ENCODE peak calls at places on chromosomes 4 and X, in six cellular contexts. A, P, B, Y, N and E are unnamed samples.

GRCh38 chr4:13537832-13538177 is 6.5 kb downstream of the NKX3-2 start:
- DNase-seq in P (no peak), Y (no peak), B (no peak), A (peak; percentile 6), N (no peak), E (no peak)

GRCh38 chr4:166252487-166253402 is 379.7 kb downstream of the TLL1 start:
- DNase-seq in N (peak; percentile 10), B (peak; percentile 38), A (peak; percentile 5), Y (no peak), P (no peak), E (peak; percentile 34)

GRCh38 chr4:85302193-85302736 is 172.7 kb upstream of the ARHGAP24 start:
- DNase-seq in P (no peak), B (no peak), Y (no peak), A (no peak), N (no peak), E (no peak)

GRCh38 chrX:107730991-107731766 is 44.4 kb downstream of the TSC22D3 start:
- DNase-seq in N (no peak), P (no peak), Y (no peak), A (no peak), B (no peak), E (peak; percentile 57)

GRCh38 chr4:152728343-152728742 is 48.5 kb upstream of the TMEM154 start:
- DNase-seq in Y (no peak), B (no peak), A (no peak), N (no peak), P (no peak), E (no peak)

GRCh38 chrX:19085975-19086772 is 36.1 kb downstream of the ADGRG2 start:
- DNase-seq in B (no peak), P (no peak), N (no peak), A (no peak), Y (no peak), E (no peak)

GRCh38 chr4:146243141-146243882 is 29.0 kb downstream of the REELD1 start:
- DNase-seq in P (no peak), B (peak; percentile 84), A (peak; percentile 68), N (no peak), Y (peak; percentile 36), E (peak; percentile 37)

GRCh38 chr4:19327364-19327763 is 924.3 kb upstream of the SLIT2 start:
- DNase-seq in A (no peak), N (no peak), Y (no peak), B (no peak), P (no peak), E (no peak)

GRCh38 chr4:66791686-66792085 is 753.6 kb downstream of the CENPC start:
- DNase-seq in B (no peak), A (no peak), Y (no peak), P (no peak), N (no peak), E (no peak)

GRCh38 chr4:56871357-56871993 is 36.2 kb upstream of the REST start:
- DNase-seq in P (no peak), A (no peak), Y (no peak), N (no peak), B (peak; percentile 30), E (no peak)

GRCh38 chr4:128716325-128716724 is 93.2 kb upstream of the JADE1 start:
- DNase-seq in B (no peak), A (no peak), N (no peak), Y (no peak), P (no peak), E (no peak)

GRCh38 chr4:6095023-6095817 is 77.0 kb upstream of the C4orf50 start:
- DNase-seq in N (no peak), Y (no peak), A (no peak), P (no peak), B (no peak), E (no peak)

GRCh38 chrX:21658746-21659145 is 616 bp upstream of the KLHL34 start:
- DNase-seq in P (no peak), N (no peak), A (no peak), B (peak; percentile 53), Y (no peak), E (no peak)

GRCh38 chr4:103634236-103634635 is 85.5 kb downstream of the TACR3 start:
- DNase-seq in Y (no peak), P (no peak), A (no peak), N (no peak), B (no peak), E (no peak)

GRCh38 chrX:136250191-136251041 is 784 bp downstream of the MAP7D3 start:
- DNase-seq in N (no peak), Y (no peak), B (no peak), A (no peak), P (peak; percentile 40), E (peak; percentile 41)

GRCh38 chrX:115968436-115969252 is 201.9 kb upstream of the AGTR2 start:
- DNase-seq in A (no peak), Y (peak; percentile 82), P (peak; percentile 71), N (no peak), B (peak; percentile 77), E (peak; percentile 1)

GRCh38 chr4:1576200-1576960 is 107.7 kb downstream of the FAM53A start:
- DNase-seq in B (no peak), P (no peak), N (no peak), A (no peak), Y (no peak), E (no peak)

GRCh38 chr4:186554890-186555827 is at the start of gene MTNR1A:
- DNase-seq in A (no peak), Y (no peak), P (peak; percentile 19), B (peak; percentile 70), N (no peak), E (no peak)

GRCh38 chrX:49792376-49792775 is 36.7 kb upstream of the PAGE4 start:
- DNase-seq in Y (no peak), N (peak; percentile 69), A (no peak), B (no peak), P (no peak), E (no peak)

GRCh38 chr4:86934147-86934771 is 552 bp upstream of the AFF1 start:
- DNase-seq in A (no peak), P (no peak), N (no peak), B (no peak), Y (no peak), E (no peak)

GRCh38 chr4:105710012-105710600 is 1.5 kb downstream of the GSTCD start:
- DNase-seq in B (no peak), P (no peak), A (no peak), N (no peak), Y (no peak), E (no peak)

GRCh38 chr4:144809056-144809640 is 163.2 kb downstream of the HHIP start:
- DNase-seq in A (no peak), N (no peak), Y (no peak), P (no peak), B (no peak), E (no peak)

GRCh38 chrX:15953801-15954200 is 99.2 kb upstream of the AP1S2 start:
- DNase-seq in A (no peak), N (no peak), P (no peak), B (no peak), Y (no peak), E (no peak)

GRCh38 chrX:15960237-15960636 is 105.6 kb upstream of the AP1S2 start:
- DNase-seq in N (no peak), Y (no peak), A (no peak), P (no peak), B (no peak), E (no peak)

GRCh38 chrX:15952212-15952611 is 97.6 kb upstream of the AP1S2 start:
- DNase-seq in N (no peak), B (no peak), P (no peak), A (no peak), Y (no peak), E (no peak)

DNA sequence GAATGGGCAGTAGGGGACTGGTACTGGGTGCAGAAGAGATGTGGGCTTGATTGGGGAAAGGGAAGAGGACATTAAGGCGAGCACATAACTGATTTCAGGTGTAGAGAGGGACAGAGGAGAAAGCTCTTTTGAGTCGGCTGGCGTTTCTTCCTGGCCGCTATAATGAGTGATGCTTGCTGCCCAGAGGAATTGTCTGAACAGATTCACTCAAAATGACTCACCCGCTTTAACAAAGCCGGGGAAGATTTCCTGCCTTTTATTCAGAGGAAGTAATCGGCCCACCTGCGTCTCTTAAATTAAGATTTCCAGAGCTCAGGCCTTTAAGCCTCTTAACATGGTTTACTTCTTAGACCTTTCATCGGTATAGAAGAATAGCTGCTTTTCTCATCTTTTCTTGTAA is 102.1 kb upstream of the AP1S2 start:
- DNase-seq in N (no peak), P (no peak), A (no peak), B (no peak), Y (no peak), E (no peak)
- TF ChIP-seq JUN in N (no peak), P (no peak), A (no peak), B (no peak), Y (no peak), E (no peak)

DNA sequence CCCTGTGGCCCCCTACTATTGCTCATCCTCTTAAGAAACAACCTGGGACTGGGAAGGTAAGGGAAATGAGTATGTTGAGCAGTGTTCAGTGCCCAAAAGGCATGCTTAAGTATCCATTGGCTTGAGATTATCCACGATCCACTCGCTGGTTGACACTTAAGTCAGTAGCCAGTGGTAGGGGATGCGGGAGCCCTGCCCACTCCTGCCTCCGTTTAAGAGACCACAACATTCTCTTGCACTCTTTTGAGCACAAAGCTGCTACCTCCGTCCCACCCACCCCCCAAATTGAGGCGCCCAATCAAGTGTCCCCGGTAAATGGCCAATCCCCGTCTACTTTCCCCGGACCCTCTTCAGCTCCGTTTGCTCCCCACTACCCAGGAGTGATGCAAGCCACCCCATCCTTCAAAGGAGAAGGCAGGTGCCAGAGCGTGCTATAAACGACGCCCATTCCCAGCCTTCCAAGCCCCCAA is 25.0 kb downstream of the UTP14A start:
- DNase-seq in N (no peak), P (no peak), A (no peak), Y (no peak), B (no peak), E (no peak)
- TF ChIP-seq JUN in N (no peak), P (no peak), A (no peak), Y (no peak), B (no peak), E (no peak)

DNA sequence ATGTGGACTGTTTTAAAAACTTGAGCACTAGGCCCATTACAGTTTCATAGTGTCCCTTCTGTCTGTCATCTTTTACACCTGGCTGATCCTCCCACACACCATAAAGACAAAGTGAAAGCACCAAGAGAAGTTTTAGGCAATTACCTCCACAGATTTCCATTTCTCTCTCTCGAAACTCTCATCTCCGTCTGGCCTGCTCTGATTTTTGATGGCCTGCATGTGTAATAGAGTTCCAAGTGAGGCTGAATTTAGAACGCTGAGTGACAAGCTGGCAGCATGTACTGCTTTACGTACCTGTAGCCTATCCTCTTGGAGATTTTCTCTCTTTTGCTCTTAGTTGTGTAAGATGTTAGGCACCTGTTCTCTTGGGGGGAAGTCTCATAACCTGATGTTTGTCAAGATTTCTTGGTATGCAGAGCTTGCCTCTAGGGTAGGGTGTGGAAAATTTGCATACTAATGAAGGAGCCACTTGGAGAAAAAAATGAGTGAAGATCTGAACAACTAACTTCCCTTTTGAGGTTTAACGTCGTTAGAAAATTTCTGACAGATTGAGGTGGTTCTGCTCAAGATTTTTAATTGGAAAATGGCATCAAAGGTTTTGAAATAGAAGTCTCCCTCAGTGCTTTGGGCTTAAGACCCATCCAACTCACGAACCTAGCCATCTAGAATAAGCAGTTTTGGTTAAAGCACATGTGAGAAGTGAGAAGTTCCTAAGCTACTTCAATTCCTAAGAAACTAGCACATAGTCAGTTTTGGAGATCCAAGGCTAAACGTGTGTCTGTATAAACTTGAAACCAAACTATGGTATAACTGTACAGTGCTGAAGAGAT is 57.6 kb upstream of the RAP1GDS1 start:
- DNase-seq in P (no peak), B (no peak), Y (no peak), N (no peak), A (no peak), E (no peak)
- TF ChIP-seq JUN in P (no peak), B (no peak), Y (no peak), N (no peak), A (no peak), E (no peak)

GRCh38 chr4:156113138-156113537 is 159.5 kb upstream of the CTSO start:
- DNase-seq in Y (no peak), N (no peak), B (no peak), A (no peak), P (no peak), E (no peak)
- TF ChIP-seq JUN in Y (no peak), N (no peak), B (no peak), A (no peak), P (no peak), E (no peak)